ENCODE peak calls at places on chromosomes 16 and 17, in five cellular contexts. P is gastrocnemius medialis, O is K562, G is left ventricle myocardium inferior, W is tibial nerve. A is an unnamed sample. For H3K36me3 and H3K27me3, the result is how much of the 10 kb centered on the place peaks cover.

GRCh38 chr17:75289832-75290337 is 652 bp upstream of the SLC25A19 start:
- DNase-seq in P (peak), W (peak), O (peak), G (peak), A (peak)

GRCh38 chr17:35596530-35597233 is 9.6 kb downstream of the AP2B1 start:
- DNase-seq in W (no peak), G (no peak), O (no peak), P (no peak), A (no peak)

GRCh38 chr16:87965417-87965816 is 14.2 kb downstream of the BANP start:
- DNase-seq in W (no peak), G (no peak), O (peak), P (no peak), A (no peak)

GRCh38 chr17:63703029-63703428 is 3.1 kb upstream of the LIMD2 start:
- DNase-seq in P (no peak), W (no peak), O (no peak), G (no peak), A (no peak)

GRCh38 chr17:15233022-15233805 is 31.9 kb downstream of the PMP22 start:
- DNase-seq in P (no peak), G (no peak), O (peak), W (no peak), A (peak)

GRCh38 chr16:16183562-16183961 is 39.7 kb downstream of the ABCC6 start:
- DNase-seq in G (no peak), P (no peak), W (no peak), O (no peak), A (no peak)

GRCh38 chr17:40025991-40026815 is 11.0 kb downstream of the CSF3 start:
- DNase-seq in G (no peak), P (no peak), W (no peak), O (no peak), A (peak)

GRCh38 chr17:70636517-70637133 is 467.3 kb downstream of the KCNJ2 start:
- DNase-seq in O (peak), G (no peak), W (peak), P (no peak), A (peak)

GRCh38 chr17:59002848-59003247 is 103.8 kb downstream of the TRIM37 start:
- DNase-seq in G (no peak), O (no peak), P (no peak), W (no peak), A (no peak)

GRCh38 chr17:47246120-47246519 is 7.5 kb upstream of the ITGB3 start:
- DNase-seq in O (no peak), P (no peak), G (no peak), W (no peak), A (no peak)

GRCh38 chr17:58052951-58053715 is 30.1 kb upstream of the DYNLL2 start:
- DNase-seq in G (no peak), W (no peak), O (no peak), P (no peak), A (no peak)

GRCh38 chr17:75753514-75754377 is 11.2 kb downstream of the GALK1 start:
- DNase-seq in G (peak), O (peak), W (no peak), P (no peak), A (no peak)

GRCh38 chr16:12470311-12471229 is 333.1 kb downstream of the CPPED1 start:
- DNase-seq in O (no peak), P (no peak), W (no peak), G (peak), A (no peak)

GRCh38 chr17:79203016-79203415 is 128.4 kb downstream of the ENGASE start:
- DNase-seq in G (no peak), O (peak), P (no peak), W (no peak), A (no peak)

GRCh38 chr17:57962441-57963148 is 7.4 kb upstream of the CUEDC1 start:
- DNase-seq in P (no peak), O (no peak), G (no peak), W (no peak), A (no peak)

GRCh38 chr16:85447657-85448313 is 165.3 kb upstream of the GSE1 start:
- DNase-seq in O (no peak), W (no peak), G (no peak), P (no peak), A (no peak)

GRCh38 chr17:79007504-79008381 is 1.8 kb downstream of the CANT1 start:
- DNase-seq in O (peak), G (no peak), W (no peak), P (no peak), A (no peak)

GRCh38 chr17:41771389-41772206 is 14.9 kb downstream of the JUP start:
- DNase-seq in P (no peak), O (peak), G (no peak), W (no peak), A (no peak)

GRCh38 chr17:28372203-28372944 is 880 bp downstream of the SARM1 start:
- DNase-seq in W (no peak), P (no peak), G (peak), O (no peak), A (no peak)

GRCh38 chr17:71484546-71484945 is 636.3 kb upstream of the SOX9 start:
- DNase-seq in W (no peak), P (no peak), G (no peak), O (no peak), A (no peak)

GRCh38 chr16:50692999-50693781 is at the start of gene NOD2:
- DNase-seq in G (no peak), O (peak), W (no peak), P (no peak), A (no peak)

GRCh38 chr16:58338205-58338604 is 43.4 kb upstream of the PRSS54 start:
- DNase-seq in P (no peak), O (no peak), G (no peak), W (no peak), A (no peak)

GRCh38 chr17:78628547-78629435 is 51.6 kb upstream of the DNAH17 start:
- DNase-seq in O (no peak), W (no peak), G (no peak), P (no peak), A (no peak)

GRCh38 chr16:67481561-67482259 is 753 bp upstream of the ATP6V0D1 start:
- DNase-seq in O (no peak), W (peak), G (peak), P (no peak), A (no peak)

GRCh38 chr16:74291577-74292208 is 4.9 kb upstream of the PSMD7 start:
- DNase-seq in G (no peak), P (no peak), O (no peak), W (no peak), A (peak)

GRCh38 chr17:63697341-63698286 is 2.3 kb downstream of the LIMD2 start:
- DNase-seq in G (peak), O (peak), P (no peak), W (no peak), A (peak)

GRCh38 chr17:28747046-28747691 is 3.4 kb downstream of the TRAF4 start:
- DNase-seq in W (no peak), P (no peak), G (no peak), O (peak), A (peak)

GRCh38 chr17:511001-511690 is 158.5 kb upstream of the RPH3AL start:
- DNase-seq in O (no peak), W (peak), P (peak), G (no peak), A (peak)

GRCh38 chr17:20242271-20242670 is 225.1 kb downstream of the LGALS9B start:
- DNase-seq in W (no peak), G (no peak), O (no peak), P (no peak), A (no peak)

GRCh38 chr16:77402118-77402517 is 32.7 kb downstream of the ADAMTS18 start:
- DNase-seq in W (no peak), O (no peak), P (no peak), G (no peak), A (no peak)

GRCh38 chr17:29582767-29583166 is 6.7 kb downstream of the GIT1 start:
- DNase-seq in G (no peak), W (no peak), P (no peak), O (no peak), A (no peak)

GRCh38 chr16:2535644-2536021 is 2.2 kb upstream of the PDPK1 start:
- DNase-seq in P (peak), W (no peak), G (no peak), O (no peak), A (no peak)

GRCh38 chr16:53153130-53153529 is 98.3 kb downstream of the CHD9 start:
- DNase-seq in W (no peak), P (no peak), G (no peak), O (no peak), A (peak)

GRCh38 chr17:67993998-67994361 is 2.3 kb downstream of the C17orf58 start:
- DNase-seq in W (no peak), G (no peak), O (no peak), P (no peak), A (no peak)

DNA sequence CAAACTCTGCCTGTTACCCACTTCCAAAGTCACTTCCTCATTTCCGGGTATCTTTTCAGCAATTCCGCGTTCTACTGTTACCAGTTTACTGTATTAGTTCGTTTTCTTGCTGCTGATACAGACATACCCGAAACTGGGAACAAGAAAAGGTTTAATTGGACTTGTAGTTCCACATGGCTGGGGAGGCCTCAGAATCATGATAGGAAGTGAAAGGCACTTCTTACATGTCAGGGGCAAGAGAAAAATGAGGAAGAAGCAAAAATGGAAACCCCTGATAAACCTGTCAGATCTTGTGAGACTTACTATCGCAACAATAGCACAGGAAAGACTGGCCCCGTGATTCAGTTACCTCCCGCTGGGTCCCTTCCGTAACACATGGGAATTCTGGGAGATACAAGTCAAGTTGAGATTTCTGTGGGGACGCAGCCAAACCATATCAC is 30.9 kb downstream of the PAFAH1B1 start:
- DNase-seq in P (no peak), W (no peak), G (no peak), O (no peak), A (peak)
- H3K4me3 ChIP-seq in P (no peak), W (no peak), G (no peak), O (no peak), A (no peak)

GRCh38 chr17:81612172-81612571 is 24.7 kb downstream of the NPLOC4 start:
- DNase-seq in W (no peak), P (no peak), O (no peak), G (no peak), A (no peak)

GRCh38 chr17:81608082-81608481 is 28.8 kb downstream of the NPLOC4 start:
- DNase-seq in O (no peak), W (no peak), G (no peak), P (no peak), A (no peak)

GRCh38 chr17:81607431-81607830 is 29.5 kb downstream of the NPLOC4 start:
- DNase-seq in P (no peak), G (no peak), W (no peak), O (no peak), A (no peak)

GRCh38 chr17:81609541-81610353 is 27.2 kb downstream of the NPLOC4 start:
- DNase-seq in P (no peak), W (no peak), G (no peak), O (no peak), A (no peak)

DNA sequence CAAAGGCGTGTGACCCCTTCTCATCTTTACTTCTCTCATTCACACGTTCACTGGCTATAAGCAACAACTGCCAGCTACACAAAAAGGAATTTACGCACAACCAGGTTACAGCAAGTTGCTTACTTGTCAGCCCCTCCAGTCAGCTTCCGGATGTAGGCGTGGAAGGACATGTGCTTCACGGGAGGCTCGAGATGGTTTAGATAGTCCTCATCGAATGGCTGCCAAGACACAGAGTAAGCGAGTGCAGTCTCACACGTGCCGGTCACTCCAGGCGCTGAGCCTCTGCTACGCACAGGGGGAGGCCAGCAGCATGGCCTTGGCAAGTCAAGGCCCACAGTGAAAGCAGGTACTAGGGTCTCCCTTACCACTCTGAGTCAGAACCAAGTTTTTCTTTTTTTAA is 28.3 kb downstream of the NPLOC4 start:
- DNase-seq in O (no peak), P (no peak), G (no peak), W (no peak), A (no peak)
- H3K36me3 ChIP-seq in O (half or more), P (under half), G (half or more), W (under half), A (under half)

GRCh38 chr17:36814958-36815357 is 122.3 kb upstream of the LHX1 start:
- DNase-seq in G (no peak), O (no peak), P (no peak), W (no peak), A (no peak)
- H3K27me3 ChIP-seq in G (half or more), O (half or more), P (under half), W (half or more), A (under half)

GRCh38 chr17:81701288-81702071 is 1.7 kb upstream of the MRPL12 start:
- DNase-seq in W (no peak), P (no peak), G (no peak), O (peak), A (no peak)
- H3K4me3 ChIP-seq in W (no peak), P (no peak), G (peak), O (peak), A (no peak)

DNA sequence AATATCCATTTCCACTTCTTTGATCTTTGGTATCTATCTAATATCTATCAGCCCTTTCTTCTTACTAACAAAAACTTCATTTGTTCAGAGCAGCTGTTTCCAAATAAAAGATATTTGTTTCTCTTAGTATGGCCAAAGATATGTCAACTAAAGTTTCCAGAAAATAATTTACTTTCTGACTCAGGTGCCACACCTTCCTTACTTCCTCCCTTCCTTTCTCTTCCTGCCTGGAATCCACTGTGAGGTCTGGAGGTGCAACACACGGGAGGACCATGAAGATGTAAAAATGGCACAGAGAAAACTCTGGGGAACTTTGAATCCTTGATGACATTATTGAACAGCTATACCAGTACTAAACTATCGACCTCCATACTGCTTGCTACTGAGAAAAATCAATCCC is 14.0 kb downstream of the MED13 start:
- DNase-seq in W (no peak), G (no peak), O (no peak), P (no peak), A (peak)
- H3K36me3 ChIP-seq in W (under half), G (half or more), O (half or more), P (under half), A (under half)

GRCh38 chr16:86571197-86571915 is 4.7 kb downstream of the FOXC2 start:
- DNase-seq in G (no peak), O (no peak), W (no peak), P (no peak), A (no peak)
- H3K27me3 ChIP-seq in G (half or more), O (half or more), W (half or more), P (half or more), A (under half)

GRCh38 chr17:32503251-32504165 is 16.7 kb downstream of the CDK5R1 start:
- DNase-seq in O (no peak), G (no peak), P (no peak), W (no peak), A (peak)
- H3K4me3 ChIP-seq in O (no peak), G (no peak), P (no peak), W (no peak), A (no peak)

GRCh38 chr16:28183441-28183840 is 28.3 kb downstream of the XPO6 start:
- DNase-seq in O (no peak), G (no peak), W (no peak), P (no peak), A (no peak)
- H3K36me3 ChIP-seq in O (half or more), G (under half), W (under half), P (under half), A (under half)

DNA sequence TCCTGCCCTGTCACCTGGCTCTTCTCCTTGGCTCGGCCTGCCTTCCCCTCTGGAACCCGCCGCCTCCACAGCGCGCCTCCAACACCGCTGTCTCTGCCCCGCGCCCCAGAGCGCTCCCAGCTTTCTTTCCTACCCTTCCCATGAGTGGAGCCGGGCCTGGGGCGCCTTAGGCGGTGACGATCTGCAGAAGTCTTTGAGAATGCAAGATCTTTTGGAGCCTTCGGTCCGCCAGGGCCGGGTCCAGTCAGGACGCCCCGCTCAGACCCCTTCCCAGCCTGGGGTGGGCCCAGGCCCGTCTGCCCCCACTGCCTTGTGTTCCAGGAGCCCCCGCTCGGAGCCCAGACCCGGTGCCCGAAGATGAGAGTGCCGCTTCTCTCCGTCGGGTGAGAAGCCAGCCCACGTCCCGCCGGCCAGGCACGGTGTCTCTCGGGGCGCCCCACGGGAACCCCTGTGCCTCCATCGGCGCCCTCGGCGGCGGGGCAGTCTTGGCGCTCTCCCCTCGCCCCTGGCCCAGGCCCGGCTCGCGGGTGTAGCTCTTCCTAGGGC is 40.0 kb downstream of the MRM1 start:
- DNase-seq in W (no peak), O (no peak), G (no peak), P (no peak), A (no peak)
- H3K27me3 ChIP-seq in W (half or more), O (half or more), G (half or more), P (half or more), A (half or more)

GRCh38 chr17:50272711-50273653 is 1.3 kb upstream of the TMEM92 start:
- DNase-seq in W (peak), G (peak), P (no peak), O (peak), A (no peak)

GRCh38 chr17:50274142-50274944 is at the start of gene TMEM92:
- DNase-seq in W (no peak), P (no peak), O (peak), G (no peak), A (peak)

GRCh38 chr17:50272246-50272645 is 2.0 kb upstream of the TMEM92 start:
- DNase-seq in O (no peak), G (no peak), W (no peak), P (no peak), A (no peak)

GRCh38 chr17:50274945-50275221 is 617 bp downstream of the TMEM92 start:
- DNase-seq in G (no peak), W (no peak), P (no peak), O (no peak), A (no peak)

DNA sequence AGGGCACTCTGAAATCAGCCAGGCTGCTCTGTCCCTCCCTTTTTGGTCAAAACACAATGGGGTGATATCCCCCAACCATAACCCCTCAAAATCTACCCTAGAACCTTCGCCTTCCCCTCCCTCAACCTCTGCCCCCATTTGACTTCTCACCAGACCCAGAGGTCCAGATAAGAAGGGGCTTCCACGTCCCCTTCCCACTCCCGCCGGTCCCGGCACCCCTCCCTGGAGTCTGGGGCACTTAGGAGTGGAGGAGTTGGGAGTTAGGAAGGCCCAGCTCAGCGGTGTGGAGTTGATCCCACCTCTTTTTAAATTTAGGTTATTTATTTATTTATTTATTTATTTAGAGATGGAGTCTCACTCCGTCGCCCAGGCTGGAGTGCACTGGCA is 619 bp upstream of the TMEM92 start:
- DNase-seq in P (no peak), O (no peak), G (no peak), W (no peak), A (no peak)
- H3K4me3 ChIP-seq in P (no peak), O (no peak), G (peak), W (no peak), A (peak)

A was measured in bronchial epithelial cell.